ENCODE peak calls at places on chromosomes 1 and 21, in four cellular contexts. One of them, this sample, is unnamed.
A peak's percentile ranks its signal among the peaks of the same experiment; 100 is the strongest.

GRCh38 chr1:205589618-205590456 is 42.0 kb downstream of the ELK4 start:
- DNase-seq in H1: no peak
- DNase-seq in trophoblast cell: no peak
- DNase-seq in neuronal stem cell: no peak
- DNase-seq in this sample: no peak

GRCh38 chr1:190320952-190321351 is 156.7 kb downstream of the BRINP3 start:
- DNase-seq in H1: no peak
- DNase-seq in trophoblast cell: peak; percentile 0
- DNase-seq in neuronal stem cell: peak; percentile 14
- DNase-seq in this sample: peak; percentile 1

GRCh38 chr1:62286778-62287224 is 32.4 kb downstream of the KANK4 start:
- DNase-seq in H1: peak; percentile 69
- DNase-seq in trophoblast cell: no peak
- DNase-seq in neuronal stem cell: no peak
- DNase-seq in this sample: no peak

GRCh38 chr21:36847189-36847588 is 119.3 kb downstream of the HLCS start:
- DNase-seq in H1: no peak
- DNase-seq in trophoblast cell: peak; percentile 38
- DNase-seq in neuronal stem cell: no peak
- DNase-seq in this sample: peak; percentile 84

GRCh38 chr21:25801217-25802015 is 66.6 kb downstream of the GABPA start:
- DNase-seq in H1: peak; percentile 97
- DNase-seq in trophoblast cell: peak; percentile 86
- DNase-seq in neuronal stem cell: peak; percentile 83
- DNase-seq in this sample: peak; percentile 83

GRCh38 chr1:112618114-112618720 is 724 bp downstream of the ST7L start:
- DNase-seq in H1: no peak
- DNase-seq in trophoblast cell: no peak
- DNase-seq in neuronal stem cell: no peak
- DNase-seq in this sample: peak; percentile 64

GRCh38 chr1:110783292-110783918 is 89.5 kb upstream of the CD53 start:
- DNase-seq in H1: peak; percentile 53
- DNase-seq in trophoblast cell: peak; percentile 34
- DNase-seq in neuronal stem cell: peak; percentile 48
- DNase-seq in this sample: peak; percentile 44

GRCh38 chr1:33863779-33864178 is at the start of gene HMGB4:
- DNase-seq in H1: no peak
- DNase-seq in trophoblast cell: no peak
- DNase-seq in neuronal stem cell: no peak
- DNase-seq in this sample: no peak

GRCh38 chr1:92749024-92749634 is 35.8 kb downstream of the EVI5 start:
- DNase-seq in H1: no peak
- DNase-seq in trophoblast cell: no peak
- DNase-seq in neuronal stem cell: peak; percentile 11
- DNase-seq in this sample: peak; percentile 55

GRCh38 chr1:87348346-87349019 is 19.8 kb downstream of the LMO4 start:
- DNase-seq in H1: no peak
- DNase-seq in trophoblast cell: no peak
- DNase-seq in neuronal stem cell: no peak
- DNase-seq in this sample: no peak

GRCh38 chr1:227776277-227776676 is 39.2 kb upstream of the PRSS38 start:
- DNase-seq in H1: no peak
- DNase-seq in trophoblast cell: no peak
- DNase-seq in neuronal stem cell: no peak
- DNase-seq in this sample: peak; percentile 62

GRCh38 chr1:247387500-247387899 is 28.5 kb upstream of the NLRP3 start:
- DNase-seq in H1: no peak
- DNase-seq in trophoblast cell: no peak
- DNase-seq in neuronal stem cell: no peak
- DNase-seq in this sample: no peak

GRCh38 chr1:167752219-167752985 is 30.6 kb downstream of the MPZL1 start:
- DNase-seq in H1: no peak
- DNase-seq in trophoblast cell: no peak
- DNase-seq in neuronal stem cell: no peak
- DNase-seq in this sample: no peak

GRCh38 chr1:152189657-152190442 is 30.8 kb upstream of the RPTN start:
- DNase-seq in H1: peak; percentile 54
- DNase-seq in trophoblast cell: peak; percentile 72
- DNase-seq in neuronal stem cell: peak; percentile 11
- DNase-seq in this sample: peak; percentile 10

GRCh38 chr1:70847013-70847412 is 200.6 kb downstream of the PTGER3 start:
- DNase-seq in H1: no peak
- DNase-seq in trophoblast cell: no peak
- DNase-seq in neuronal stem cell: no peak
- DNase-seq in this sample: no peak

GRCh38 chr1:41700581-41700980 is 216.1 kb upstream of the EDN2 start:
- DNase-seq in H1: no peak
- DNase-seq in trophoblast cell: no peak
- DNase-seq in neuronal stem cell: no peak
- DNase-seq in this sample: no peak

GRCh38 chr1:54944610-54945392 is 35.6 kb upstream of the TMEM61 start:
- DNase-seq in H1: peak; percentile 78
- DNase-seq in trophoblast cell: peak; percentile 54
- DNase-seq in neuronal stem cell: peak; percentile 67
- DNase-seq in this sample: peak; percentile 82

GRCh38 chr1:113938192-113938591 is 9.1 kb downstream of the HIPK1 start:
- DNase-seq in H1: no peak
- DNase-seq in trophoblast cell: no peak
- DNase-seq in neuronal stem cell: no peak
- DNase-seq in this sample: no peak

GRCh38 chr1:165954940-165955339 is 127.5 kb downstream of the UCK2 start:
- DNase-seq in H1: no peak
- DNase-seq in trophoblast cell: no peak
- DNase-seq in neuronal stem cell: no peak
- DNase-seq in this sample: peak; percentile 33

GRCh38 chr1:6056549-6056948 is 10.9 kb downstream of the KCNAB2 start:
- DNase-seq in H1: no peak
- DNase-seq in trophoblast cell: no peak
- DNase-seq in neuronal stem cell: no peak
- DNase-seq in this sample: no peak

GRCh38 chr21:41834926-41835663 is 44.0 kb downstream of the PRDM15 start:
- DNase-seq in H1: no peak
- DNase-seq in trophoblast cell: no peak
- DNase-seq in neuronal stem cell: no peak
- DNase-seq in this sample: no peak

GRCh38 chr21:24197132-24197643 is 1410.1 kb downstream of the MRPL39 start:
- DNase-seq in H1: no peak
- DNase-seq in trophoblast cell: no peak
- DNase-seq in neuronal stem cell: no peak
- DNase-seq in this sample: no peak

GRCh38 chr1:26181586-26182371 is 4.5 kb downstream of the CNKSR1 start:
- DNase-seq in H1: no peak
- DNase-seq in trophoblast cell: no peak
- DNase-seq in neuronal stem cell: no peak
- DNase-seq in this sample: no peak

GRCh38 chr1:20210736-20211405 is 24.6 kb upstream of the PLA2G2C start:
- DNase-seq in H1: no peak
- DNase-seq in trophoblast cell: no peak
- DNase-seq in neuronal stem cell: no peak
- DNase-seq in this sample: no peak

GRCh38 chr1:192488058-192488457 is 87.5 kb upstream of the RGS1 start:
- DNase-seq in H1: no peak
- DNase-seq in trophoblast cell: no peak
- DNase-seq in neuronal stem cell: no peak
- DNase-seq in this sample: no peak

GRCh38 chr1:151198254-151199127 is at the start of gene PIP5K1A:
- DNase-seq in H1: peak; percentile 98
- DNase-seq in trophoblast cell: peak; percentile 97
- DNase-seq in neuronal stem cell: peak; percentile 97
- DNase-seq in this sample: peak; percentile 99

GRCh38 chr1:98420376-98421097 is 241.0 kb upstream of the SNX7 start:
- DNase-seq in H1: no peak
- DNase-seq in trophoblast cell: no peak
- DNase-seq in neuronal stem cell: no peak
- DNase-seq in this sample: no peak

GRCh38 chr1:40130892-40131291 is 30.3 kb upstream of the RLF start:
- DNase-seq in H1: no peak
- DNase-seq in trophoblast cell: peak; percentile 51
- DNase-seq in neuronal stem cell: no peak
- DNase-seq in this sample: no peak

GRCh38 chr1:116949213-116949985 is 39.7 kb downstream of the PTGFRN start:
- DNase-seq in H1: peak; percentile 22
- DNase-seq in trophoblast cell: no peak
- DNase-seq in neuronal stem cell: no peak
- DNase-seq in this sample: no peak

GRCh38 chr1:65165269-65166002 is 17.4 kb downstream of the AK4 start:
- DNase-seq in H1: no peak
- DNase-seq in trophoblast cell: no peak
- DNase-seq in neuronal stem cell: no peak
- DNase-seq in this sample: no peak

GRCh38 chr21:42190492-42190875 is 28.5 kb upstream of the ABCG1 start:
- DNase-seq in H1: no peak
- DNase-seq in trophoblast cell: no peak
- DNase-seq in neuronal stem cell: no peak
- DNase-seq in this sample: no peak

GRCh38 chr1:209402697-209403096 is 180.8 kb upstream of the CAMK1G start:
- DNase-seq in H1: no peak
- DNase-seq in trophoblast cell: no peak
- DNase-seq in neuronal stem cell: no peak
- DNase-seq in this sample: no peak

GRCh38 chr1:9874959-9875635 is 35.0 kb downstream of the CTNNBIP1 start:
- DNase-seq in H1: peak; percentile 92
- DNase-seq in trophoblast cell: peak; percentile 42
- DNase-seq in neuronal stem cell: peak; percentile 86
- DNase-seq in this sample: peak; percentile 75
- H3K4me3 ChIP-seq in H1: no peak overlapping the region
- H3K4me3 ChIP-seq in trophoblast cell: no peak overlapping the region
- H3K4me3 ChIP-seq in neuronal stem cell: no peak overlapping the region
- H3K4me3 ChIP-seq in this sample: no peak overlapping the region

GRCh38 chr1:23960291-23960718 is 677 bp downstream of the PNRC2 start:
- DNase-seq in H1: no peak
- DNase-seq in trophoblast cell: peak; percentile 57
- DNase-seq in neuronal stem cell: no peak
- DNase-seq in this sample: peak; percentile 65

GRCh38 chr1:23958810-23959460 is 693 bp upstream of the PNRC2 start:
- DNase-seq in H1: no peak
- DNase-seq in trophoblast cell: peak; percentile 91
- DNase-seq in neuronal stem cell: no peak
- DNase-seq in this sample: peak; percentile 95

GRCh38 chr1:23957096-23957495 is 2.5 kb upstream of the PNRC2 start:
- DNase-seq in H1: no peak
- DNase-seq in trophoblast cell: peak; percentile 52
- DNase-seq in neuronal stem cell: no peak
- DNase-seq in this sample: no peak

GRCh38 chr1:23963617-23964234 is 4.1 kb downstream of the PNRC2 start:
- DNase-seq in H1: no peak
- DNase-seq in trophoblast cell: no peak
- DNase-seq in neuronal stem cell: no peak
- DNase-seq in this sample: no peak

GRCh38 chr1:23959461-23960290 is at the start of gene PNRC2:
- DNase-seq in H1: peak; percentile 95
- DNase-seq in trophoblast cell: peak; percentile 98
- DNase-seq in neuronal stem cell: peak; percentile 95
- DNase-seq in this sample: peak; percentile 97
- H3K23ac ChIP-seq in H1: no peak within 1 kb of the TSS
- H3K23ac ChIP-seq in trophoblast cell: no peak within 1 kb of the TSS
- H3K23ac ChIP-seq in neuronal stem cell: peak within 1 kb of the TSS; percentile 61
- H3K23ac ChIP-seq in this sample: peak within 1 kb of the TSS; percentile 79

GRCh38 chr1:203328714-203329122 is 22.2 kb downstream of the FMOD start:
- DNase-seq in H1: no peak
- DNase-seq in trophoblast cell: no peak
- DNase-seq in neuronal stem cell: no peak
- DNase-seq in this sample: no peak

GRCh38 chr1:203325418-203326091 is 20.2 kb downstream of the BTG2 start:
- DNase-seq in H1: peak; percentile 51
- DNase-seq in trophoblast cell: no peak
- DNase-seq in neuronal stem cell: no peak
- DNase-seq in this sample: no peak

GRCh38 chr1:203326830-203327683 is 21.7 kb downstream of the BTG2 start:
- DNase-seq in H1: peak; percentile 94
- DNase-seq in trophoblast cell: peak; percentile 85
- DNase-seq in neuronal stem cell: peak; percentile 92
- DNase-seq in this sample: peak; percentile 91

GRCh38 chr1:203325004-203325417 is 19.7 kb downstream of the BTG2 start:
- DNase-seq in H1: peak; percentile 48
- DNase-seq in trophoblast cell: no peak
- DNase-seq in neuronal stem cell: peak; percentile 84
- DNase-seq in this sample: no peak

DNA sequence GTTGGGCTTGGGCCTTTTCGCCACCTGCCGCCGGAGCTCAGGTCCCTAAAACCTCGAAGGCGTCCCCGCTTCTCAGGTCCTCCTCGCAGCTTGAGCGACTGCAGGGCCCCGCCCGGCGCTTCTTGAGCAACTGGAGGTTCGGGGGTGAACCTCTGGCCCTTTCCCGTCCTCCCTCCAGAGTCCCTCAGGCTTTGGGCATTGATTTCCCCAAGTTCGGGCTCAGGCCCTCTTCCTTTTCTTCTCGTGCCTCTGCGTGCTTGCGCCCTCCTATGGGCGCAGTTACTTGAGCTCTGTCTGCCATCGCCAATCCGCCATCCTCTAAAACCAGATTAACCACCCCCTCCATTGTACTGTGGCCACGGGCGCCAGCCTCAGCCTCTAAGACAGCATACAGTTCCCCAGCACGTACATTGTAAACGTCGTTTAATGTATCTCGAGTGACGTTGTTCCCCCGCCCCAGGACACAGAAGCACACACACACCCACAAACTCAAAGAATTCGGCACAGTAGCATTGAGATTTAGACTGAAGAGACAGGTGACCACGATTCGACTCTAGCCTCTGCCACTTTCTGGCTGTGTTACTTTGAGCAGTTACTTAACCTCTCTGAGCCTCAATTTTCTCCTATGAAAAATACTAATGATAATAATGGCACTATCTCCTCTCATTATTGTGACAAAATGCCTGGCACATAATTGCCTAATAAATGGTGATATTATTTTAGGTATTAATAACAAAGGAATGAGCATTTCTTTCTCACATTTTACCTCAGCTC is 22.6 kb downstream of the BTG2 start:
- DNase-seq in H1: no peak
- DNase-seq in trophoblast cell: peak; percentile 33
- DNase-seq in neuronal stem cell: peak; percentile 75
- DNase-seq in this sample: peak; percentile 68
- H2BK12ac ChIP-seq in H1: no peak overlapping the region
- H2BK12ac ChIP-seq in trophoblast cell: peak overlapping the region; percentile 89
- H2BK12ac ChIP-seq in neuronal stem cell: no peak overlapping the region
- H2BK12ac ChIP-seq in this sample: peak overlapping the region; percentile 89

GRCh38 chr1:218946147-218946546 is 227.5 kb upstream of the LYPLAL1 start:
- DNase-seq in H1: no peak
- DNase-seq in trophoblast cell: no peak
- DNase-seq in neuronal stem cell: no peak
- DNase-seq in this sample: no peak

GRCh38 chr1:218939095-218939494 is 234.6 kb upstream of the LYPLAL1 start:
- DNase-seq in H1: no peak
- DNase-seq in trophoblast cell: no peak
- DNase-seq in neuronal stem cell: no peak
- DNase-seq in this sample: no peak

GRCh38 chr1:218943371-218943770 is 230.3 kb upstream of the LYPLAL1 start:
- DNase-seq in H1: no peak
- DNase-seq in trophoblast cell: no peak
- DNase-seq in neuronal stem cell: no peak
- DNase-seq in this sample: no peak

GRCh38 chr1:218945050-218945449 is 228.6 kb upstream of the LYPLAL1 start:
- DNase-seq in H1: no peak
- DNase-seq in trophoblast cell: no peak
- DNase-seq in neuronal stem cell: no peak
- DNase-seq in this sample: no peak

GRCh38 chr1:218942421-218942820 is 231.3 kb upstream of the LYPLAL1 start:
- DNase-seq in H1: no peak
- DNase-seq in trophoblast cell: no peak
- DNase-seq in neuronal stem cell: no peak
- DNase-seq in this sample: no peak
- H3K4me3 ChIP-seq in H1: no peak overlapping the region
- H3K4me3 ChIP-seq in trophoblast cell: no peak overlapping the region
- H3K4me3 ChIP-seq in neuronal stem cell: no peak overlapping the region
- H3K4me3 ChIP-seq in this sample: no peak overlapping the region

This sample was measured in mesenchymal stem cell.